ENCODE peak calls at places on chromosomes 5 and 9, in ten cellular contexts. One of them, this sample, is unnamed.

GRCh38 chr5:146947181-146947941 is 68.8 kb upstream of the PPP2R2B start:
- DNase-seq in effector CD8-positive, alpha-beta T cell: no peak
- DNase-seq in KBM-7: peak; percentile 75
- DNase-seq in endodermal cell: peak; percentile 74
- DNase-seq in Peyer's patch: no peak
- DNase-seq in activated naive CD4-positive, alpha-beta T cell treated with anti-CD3 and anti-CD28 coated beads, Interleukin-2, amount 10 ng/mL, durations not matched to agents 7 days and 5 days: peak; percentile 25
- DNase-seq in AG09319: no peak
- DNase-seq in IMR-90: peak; percentile 4
- DNase-seq in WTC11: peak; percentile 26
- DNase-seq in NCI-H510A treated with DMSO at 0.1 percent for 48 hours: no peak
- DNase-seq in this sample: no peak

GRCh38 chr9:8259028-8259427 is 459.4 kb upstream of the DMAC1 start:
- DNase-seq in effector CD8-positive, alpha-beta T cell: no peak
- DNase-seq in KBM-7: no peak
- DNase-seq in endodermal cell: peak; percentile 63
- DNase-seq in Peyer's patch: no peak
- DNase-seq in activated naive CD4-positive, alpha-beta T cell treated with anti-CD3 and anti-CD28 coated beads, Interleukin-2, amount 10 ng/mL, durations not matched to agents 7 days and 5 days: no peak
- DNase-seq in AG09319: no peak
- DNase-seq in IMR-90: no peak
- DNase-seq in WTC11: no peak
- DNase-seq in NCI-H510A treated with DMSO at 0.1 percent for 48 hours: no peak
- DNase-seq in this sample: no peak

GRCh38 chr9:122360891-122361290 is 9.9 kb upstream of the PTGS1 start:
- DNase-seq in effector CD8-positive, alpha-beta T cell: no peak
- DNase-seq in KBM-7: no peak
- DNase-seq in endodermal cell: no peak
- DNase-seq in Peyer's patch: no peak
- DNase-seq in activated naive CD4-positive, alpha-beta T cell treated with anti-CD3 and anti-CD28 coated beads, Interleukin-2, amount 10 ng/mL, durations not matched to agents 7 days and 5 days: no peak
- DNase-seq in AG09319: no peak
- DNase-seq in IMR-90: peak; percentile 70
- DNase-seq in WTC11: no peak
- DNase-seq in NCI-H510A treated with DMSO at 0.1 percent for 48 hours: no peak
- DNase-seq in this sample: no peak

GRCh38 chr9:134455951-134456739 is 129.9 kb downstream of the RXRA start:
- DNase-seq in effector CD8-positive, alpha-beta T cell: peak; percentile 56
- DNase-seq in KBM-7: peak; percentile 93
- DNase-seq in endodermal cell: no peak
- DNase-seq in Peyer's patch: peak; percentile 82
- DNase-seq in activated naive CD4-positive, alpha-beta T cell treated with anti-CD3 and anti-CD28 coated beads, Interleukin-2, amount 10 ng/mL, durations not matched to agents 7 days and 5 days: peak; percentile 84
- DNase-seq in AG09319: peak; percentile 99
- DNase-seq in IMR-90: peak; percentile 99
- DNase-seq in WTC11: no peak
- DNase-seq in NCI-H510A treated with DMSO at 0.1 percent for 48 hours: no peak
- DNase-seq in this sample: peak; percentile 81

GRCh38 chr5:63408984-63409383 is 553.3 kb downstream of the HTR1A start:
- DNase-seq in effector CD8-positive, alpha-beta T cell: no peak
- DNase-seq in KBM-7: no peak
- DNase-seq in endodermal cell: no peak
- DNase-seq in Peyer's patch: no peak
- DNase-seq in activated naive CD4-positive, alpha-beta T cell treated with anti-CD3 and anti-CD28 coated beads, Interleukin-2, amount 10 ng/mL, durations not matched to agents 7 days and 5 days: no peak
- DNase-seq in AG09319: no peak
- DNase-seq in IMR-90: no peak
- DNase-seq in WTC11: no peak
- DNase-seq in NCI-H510A treated with DMSO at 0.1 percent for 48 hours: no peak
- DNase-seq in this sample: no peak

GRCh38 chr9:121561385-121562222 is 62.0 kb upstream of the GGTA1 start:
- DNase-seq in effector CD8-positive, alpha-beta T cell: no peak
- DNase-seq in KBM-7: no peak
- DNase-seq in endodermal cell: no peak
- DNase-seq in Peyer's patch: no peak
- DNase-seq in activated naive CD4-positive, alpha-beta T cell treated with anti-CD3 and anti-CD28 coated beads, Interleukin-2, amount 10 ng/mL, durations not matched to agents 7 days and 5 days: no peak
- DNase-seq in AG09319: no peak
- DNase-seq in IMR-90: no peak
- DNase-seq in WTC11: no peak
- DNase-seq in NCI-H510A treated with DMSO at 0.1 percent for 48 hours: no peak
- DNase-seq in this sample: no peak

GRCh38 chr5:103891151-103891550 is 328.6 kb upstream of the NUDT12 start:
- DNase-seq in effector CD8-positive, alpha-beta T cell: no peak
- DNase-seq in KBM-7: no peak
- DNase-seq in endodermal cell: no peak
- DNase-seq in Peyer's patch: no peak
- DNase-seq in activated naive CD4-positive, alpha-beta T cell treated with anti-CD3 and anti-CD28 coated beads, Interleukin-2, amount 10 ng/mL, durations not matched to agents 7 days and 5 days: no peak
- DNase-seq in AG09319: no peak
- DNase-seq in IMR-90: no peak
- DNase-seq in WTC11: no peak
- DNase-seq in NCI-H510A treated with DMSO at 0.1 percent for 48 hours: peak; percentile 19
- DNase-seq in this sample: no peak

GRCh38 chr5:136067422-136067821 is 38.6 kb downstream of the TGFBI start:
- DNase-seq in effector CD8-positive, alpha-beta T cell: no peak
- DNase-seq in KBM-7: no peak
- DNase-seq in endodermal cell: no peak
- DNase-seq in Peyer's patch: no peak
- DNase-seq in activated naive CD4-positive, alpha-beta T cell treated with anti-CD3 and anti-CD28 coated beads, Interleukin-2, amount 10 ng/mL, durations not matched to agents 7 days and 5 days: no peak
- DNase-seq in AG09319: no peak
- DNase-seq in IMR-90: no peak
- DNase-seq in WTC11: no peak
- DNase-seq in NCI-H510A treated with DMSO at 0.1 percent for 48 hours: no peak
- DNase-seq in this sample: no peak

GRCh38 chr9:84669293-84670105 is at the start of gene NTRK2:
- DNase-seq in effector CD8-positive, alpha-beta T cell: no peak
- DNase-seq in KBM-7: no peak
- DNase-seq in endodermal cell: peak; percentile 82
- DNase-seq in Peyer's patch: no peak
- DNase-seq in activated naive CD4-positive, alpha-beta T cell treated with anti-CD3 and anti-CD28 coated beads, Interleukin-2, amount 10 ng/mL, durations not matched to agents 7 days and 5 days: no peak
- DNase-seq in AG09319: no peak
- DNase-seq in IMR-90: peak; percentile 2
- DNase-seq in WTC11: peak; percentile 54
- DNase-seq in NCI-H510A treated with DMSO at 0.1 percent for 48 hours: peak; percentile 43
- DNase-seq in this sample: peak; percentile 56

GRCh38 chr9:91516061-91516460 is 92.4 kb upstream of the NFIL3 start:
- DNase-seq in effector CD8-positive, alpha-beta T cell: no peak
- DNase-seq in KBM-7: no peak
- DNase-seq in endodermal cell: no peak
- DNase-seq in Peyer's patch: no peak
- DNase-seq in activated naive CD4-positive, alpha-beta T cell treated with anti-CD3 and anti-CD28 coated beads, Interleukin-2, amount 10 ng/mL, durations not matched to agents 7 days and 5 days: no peak
- DNase-seq in AG09319: no peak
- DNase-seq in IMR-90: no peak
- DNase-seq in WTC11: no peak
- DNase-seq in NCI-H510A treated with DMSO at 0.1 percent for 48 hours: no peak
- DNase-seq in this sample: no peak

GRCh38 chr5:149464796-149465489 is 85.9 kb upstream of the IL17B start:
- DNase-seq in effector CD8-positive, alpha-beta T cell: no peak
- DNase-seq in KBM-7: peak; percentile 51
- DNase-seq in endodermal cell: no peak
- DNase-seq in Peyer's patch: no peak
- DNase-seq in activated naive CD4-positive, alpha-beta T cell treated with anti-CD3 and anti-CD28 coated beads, Interleukin-2, amount 10 ng/mL, durations not matched to agents 7 days and 5 days: no peak
- DNase-seq in AG09319: no peak
- DNase-seq in IMR-90: peak; percentile 78
- DNase-seq in WTC11: no peak
- DNase-seq in NCI-H510A treated with DMSO at 0.1 percent for 48 hours: no peak
- DNase-seq in this sample: no peak

GRCh38 chr5:32436553-32437262 is 7.8 kb downstream of the ZFR start:
- DNase-seq in effector CD8-positive, alpha-beta T cell: no peak
- DNase-seq in KBM-7: no peak
- DNase-seq in endodermal cell: no peak
- DNase-seq in Peyer's patch: no peak
- DNase-seq in activated naive CD4-positive, alpha-beta T cell treated with anti-CD3 and anti-CD28 coated beads, Interleukin-2, amount 10 ng/mL, durations not matched to agents 7 days and 5 days: no peak
- DNase-seq in AG09319: no peak
- DNase-seq in IMR-90: no peak
- DNase-seq in WTC11: no peak
- DNase-seq in NCI-H510A treated with DMSO at 0.1 percent for 48 hours: no peak
- DNase-seq in this sample: no peak

GRCh38 chr9:4375424-4376195 is 75.7 kb upstream of the GLIS3 start:
- DNase-seq in effector CD8-positive, alpha-beta T cell: no peak
- DNase-seq in KBM-7: no peak
- DNase-seq in endodermal cell: no peak
- DNase-seq in Peyer's patch: no peak
- DNase-seq in activated naive CD4-positive, alpha-beta T cell treated with anti-CD3 and anti-CD28 coated beads, Interleukin-2, amount 10 ng/mL, durations not matched to agents 7 days and 5 days: no peak
- DNase-seq in AG09319: no peak
- DNase-seq in IMR-90: peak; percentile 82
- DNase-seq in WTC11: no peak
- DNase-seq in NCI-H510A treated with DMSO at 0.1 percent for 48 hours: peak; percentile 4
- DNase-seq in this sample: no peak

GRCh38 chr9:107933042-107933441 is 443.5 kb upstream of the KLF4 start:
- DNase-seq in effector CD8-positive, alpha-beta T cell: no peak
- DNase-seq in KBM-7: no peak
- DNase-seq in endodermal cell: no peak
- DNase-seq in Peyer's patch: no peak
- DNase-seq in activated naive CD4-positive, alpha-beta T cell treated with anti-CD3 and anti-CD28 coated beads, Interleukin-2, amount 10 ng/mL, durations not matched to agents 7 days and 5 days: no peak
- DNase-seq in AG09319: no peak
- DNase-seq in IMR-90: peak; percentile 40
- DNase-seq in WTC11: no peak
- DNase-seq in NCI-H510A treated with DMSO at 0.1 percent for 48 hours: no peak
- DNase-seq in this sample: no peak

GRCh38 chr5:98795243-98795642 is 21.8 kb downstream of the RGMB start:
- DNase-seq in effector CD8-positive, alpha-beta T cell: no peak
- DNase-seq in KBM-7: no peak
- DNase-seq in endodermal cell: no peak
- DNase-seq in Peyer's patch: no peak
- DNase-seq in activated naive CD4-positive, alpha-beta T cell treated with anti-CD3 and anti-CD28 coated beads, Interleukin-2, amount 10 ng/mL, durations not matched to agents 7 days and 5 days: no peak
- DNase-seq in AG09319: no peak
- DNase-seq in IMR-90: no peak
- DNase-seq in WTC11: no peak
- DNase-seq in NCI-H510A treated with DMSO at 0.1 percent for 48 hours: no peak
- DNase-seq in this sample: no peak

GRCh38 chr9:113456235-113456634 is 7.3 kb upstream of the RGS3 start:
- DNase-seq in effector CD8-positive, alpha-beta T cell: no peak
- DNase-seq in KBM-7: no peak
- DNase-seq in endodermal cell: no peak
- DNase-seq in Peyer's patch: no peak
- DNase-seq in activated naive CD4-positive, alpha-beta T cell treated with anti-CD3 and anti-CD28 coated beads, Interleukin-2, amount 10 ng/mL, durations not matched to agents 7 days and 5 days: no peak
- DNase-seq in AG09319: no peak
- DNase-seq in IMR-90: peak; percentile 25
- DNase-seq in WTC11: no peak
- DNase-seq in NCI-H510A treated with DMSO at 0.1 percent for 48 hours: no peak
- DNase-seq in this sample: no peak

GRCh38 chr5:118692811-118693342 is 295.5 kb downstream of the DTWD2 start:
- DNase-seq in effector CD8-positive, alpha-beta T cell: no peak
- DNase-seq in KBM-7: no peak
- DNase-seq in endodermal cell: peak; percentile 67
- DNase-seq in Peyer's patch: no peak
- DNase-seq in activated naive CD4-positive, alpha-beta T cell treated with anti-CD3 and anti-CD28 coated beads, Interleukin-2, amount 10 ng/mL, durations not matched to agents 7 days and 5 days: no peak
- DNase-seq in AG09319: no peak
- DNase-seq in IMR-90: no peak
- DNase-seq in WTC11: peak; percentile 25
- DNase-seq in NCI-H510A treated with DMSO at 0.1 percent for 48 hours: no peak
- DNase-seq in this sample: no peak

GRCh38 chr5:155689403-155689802 is 637.6 kb upstream of the SGCD start:
- DNase-seq in effector CD8-positive, alpha-beta T cell: no peak
- DNase-seq in KBM-7: no peak
- DNase-seq in endodermal cell: no peak
- DNase-seq in Peyer's patch: no peak
- DNase-seq in activated naive CD4-positive, alpha-beta T cell treated with anti-CD3 and anti-CD28 coated beads, Interleukin-2, amount 10 ng/mL, durations not matched to agents 7 days and 5 days: no peak
- DNase-seq in AG09319: no peak
- DNase-seq in IMR-90: no peak
- DNase-seq in WTC11: no peak
- DNase-seq in NCI-H510A treated with DMSO at 0.1 percent for 48 hours: no peak
- DNase-seq in this sample: no peak

GRCh38 chr9:133644968-133645765 is 9.0 kb downstream of the DBH start:
- DNase-seq in effector CD8-positive, alpha-beta T cell: no peak
- DNase-seq in KBM-7: no peak
- DNase-seq in endodermal cell: no peak
- DNase-seq in Peyer's patch: no peak
- DNase-seq in activated naive CD4-positive, alpha-beta T cell treated with anti-CD3 and anti-CD28 coated beads, Interleukin-2, amount 10 ng/mL, durations not matched to agents 7 days and 5 days: no peak
- DNase-seq in AG09319: no peak
- DNase-seq in IMR-90: no peak
- DNase-seq in WTC11: no peak
- DNase-seq in NCI-H510A treated with DMSO at 0.1 percent for 48 hours: no peak
- DNase-seq in this sample: no peak

GRCh38 chr5:169190860-169191259 is 110.1 kb downstream of the SLIT3 start:
- DNase-seq in effector CD8-positive, alpha-beta T cell: no peak
- DNase-seq in KBM-7: no peak
- DNase-seq in endodermal cell: no peak
- DNase-seq in Peyer's patch: no peak
- DNase-seq in activated naive CD4-positive, alpha-beta T cell treated with anti-CD3 and anti-CD28 coated beads, Interleukin-2, amount 10 ng/mL, durations not matched to agents 7 days and 5 days: no peak
- DNase-seq in AG09319: no peak
- DNase-seq in IMR-90: no peak
- DNase-seq in WTC11: no peak
- DNase-seq in NCI-H510A treated with DMSO at 0.1 percent for 48 hours: no peak
- DNase-seq in this sample: no peak

GRCh38 chr9:109914280-109915027 is 134.5 kb downstream of the PALM2AKAP2 start:
- DNase-seq in effector CD8-positive, alpha-beta T cell: no peak
- DNase-seq in KBM-7: no peak
- DNase-seq in endodermal cell: no peak
- DNase-seq in Peyer's patch: peak; percentile 72
- DNase-seq in activated naive CD4-positive, alpha-beta T cell treated with anti-CD3 and anti-CD28 coated beads, Interleukin-2, amount 10 ng/mL, durations not matched to agents 7 days and 5 days: no peak
- DNase-seq in AG09319: peak; percentile 90
- DNase-seq in IMR-90: peak; percentile 97
- DNase-seq in WTC11: no peak
- DNase-seq in NCI-H510A treated with DMSO at 0.1 percent for 48 hours: no peak
- DNase-seq in this sample: no peak

GRCh38 chr5:56319281-56320242 is 86.4 kb upstream of the ANKRD55 start:
- DNase-seq in effector CD8-positive, alpha-beta T cell: no peak
- DNase-seq in KBM-7: no peak
- DNase-seq in endodermal cell: no peak
- DNase-seq in Peyer's patch: no peak
- DNase-seq in activated naive CD4-positive, alpha-beta T cell treated with anti-CD3 and anti-CD28 coated beads, Interleukin-2, amount 10 ng/mL, durations not matched to agents 7 days and 5 days: no peak
- DNase-seq in AG09319: no peak
- DNase-seq in IMR-90: peak; percentile 78
- DNase-seq in WTC11: no peak
- DNase-seq in NCI-H510A treated with DMSO at 0.1 percent for 48 hours: no peak
- DNase-seq in this sample: no peak

GRCh38 chr5:92922231-92922967 is 658.6 kb downstream of the NR2F1-AS1 start:
- DNase-seq in effector CD8-positive, alpha-beta T cell: no peak
- DNase-seq in KBM-7: no peak
- DNase-seq in endodermal cell: peak; percentile 77
- DNase-seq in Peyer's patch: no peak
- DNase-seq in activated naive CD4-positive, alpha-beta T cell treated with anti-CD3 and anti-CD28 coated beads, Interleukin-2, amount 10 ng/mL, durations not matched to agents 7 days and 5 days: no peak
- DNase-seq in AG09319: no peak
- DNase-seq in IMR-90: no peak
- DNase-seq in WTC11: no peak
- DNase-seq in NCI-H510A treated with DMSO at 0.1 percent for 48 hours: no peak
- DNase-seq in this sample: no peak

GRCh38 chr5:134139377-134139851 is 24.9 kb downstream of the TCF7 start:
- DNase-seq in effector CD8-positive, alpha-beta T cell: no peak
- DNase-seq in KBM-7: no peak
- DNase-seq in endodermal cell: no peak
- DNase-seq in Peyer's patch: no peak
- DNase-seq in activated naive CD4-positive, alpha-beta T cell treated with anti-CD3 and anti-CD28 coated beads, Interleukin-2, amount 10 ng/mL, durations not matched to agents 7 days and 5 days: no peak
- DNase-seq in AG09319: no peak
- DNase-seq in IMR-90: no peak
- DNase-seq in WTC11: no peak
- DNase-seq in NCI-H510A treated with DMSO at 0.1 percent for 48 hours: no peak
- DNase-seq in this sample: no peak

GRCh38 chr9:122186777-122187176 is 27.1 kb downstream of the MORN5 start:
- DNase-seq in effector CD8-positive, alpha-beta T cell: no peak
- DNase-seq in KBM-7: no peak
- DNase-seq in endodermal cell: no peak
- DNase-seq in Peyer's patch: no peak
- DNase-seq in activated naive CD4-positive, alpha-beta T cell treated with anti-CD3 and anti-CD28 coated beads, Interleukin-2, amount 10 ng/mL, durations not matched to agents 7 days and 5 days: no peak
- DNase-seq in AG09319: no peak
- DNase-seq in IMR-90: no peak
- DNase-seq in WTC11: no peak
- DNase-seq in NCI-H510A treated with DMSO at 0.1 percent for 48 hours: no peak
- DNase-seq in this sample: no peak

GRCh38 chr9:69249337-69249736 is 75.3 kb downstream of the TJP2 start:
- DNase-seq in effector CD8-positive, alpha-beta T cell: no peak
- DNase-seq in KBM-7: peak; percentile 1
- DNase-seq in endodermal cell: no peak
- DNase-seq in Peyer's patch: no peak
- DNase-seq in activated naive CD4-positive, alpha-beta T cell treated with anti-CD3 and anti-CD28 coated beads, Interleukin-2, amount 10 ng/mL, durations not matched to agents 7 days and 5 days: no peak
- DNase-seq in AG09319: no peak
- DNase-seq in IMR-90: peak; percentile 4
- DNase-seq in WTC11: no peak
- DNase-seq in NCI-H510A treated with DMSO at 0.1 percent for 48 hours: no peak
- DNase-seq in this sample: no peak

GRCh38 chr9:91995000-91995399 is 45.0 kb upstream of the ROR2 start:
- DNase-seq in effector CD8-positive, alpha-beta T cell: no peak
- DNase-seq in KBM-7: peak; percentile 33
- DNase-seq in endodermal cell: no peak
- DNase-seq in Peyer's patch: no peak
- DNase-seq in activated naive CD4-positive, alpha-beta T cell treated with anti-CD3 and anti-CD28 coated beads, Interleukin-2, amount 10 ng/mL, durations not matched to agents 7 days and 5 days: no peak
- DNase-seq in AG09319: no peak
- DNase-seq in IMR-90: no peak
- DNase-seq in WTC11: no peak
- DNase-seq in NCI-H510A treated with DMSO at 0.1 percent for 48 hours: no peak
- DNase-seq in this sample: no peak

GRCh38 chr9:35996358-35996970 is 38.5 kb upstream of the OR2S2 start:
- DNase-seq in effector CD8-positive, alpha-beta T cell: no peak
- DNase-seq in KBM-7: no peak
- DNase-seq in endodermal cell: peak; percentile 74
- DNase-seq in Peyer's patch: no peak
- DNase-seq in activated naive CD4-positive, alpha-beta T cell treated with anti-CD3 and anti-CD28 coated beads, Interleukin-2, amount 10 ng/mL, durations not matched to agents 7 days and 5 days: no peak
- DNase-seq in AG09319: no peak
- DNase-seq in IMR-90: peak; percentile 16
- DNase-seq in WTC11: no peak
- DNase-seq in NCI-H510A treated with DMSO at 0.1 percent for 48 hours: no peak
- DNase-seq in this sample: no peak